ENCODE peak calls at places on chromosomes 1 and 21, in five cellular contexts. V, W, A, J and Y are unnamed samples.

GRCh38 chr1:168288311-168289052 is 7.8 kb downstream of the TBX19 start:
- DNase-seq in V (no peak), W (peak), A (peak), J (peak), Y (no peak)

GRCh38 chr1:218529691-218530310 is 184.7 kb downstream of the TGFB2 start:
- DNase-seq in V (no peak), W (peak), A (no peak), J (no peak), Y (no peak)

GRCh38 chr1:236204043-236204442 is 61.7 kb downstream of the GPR137B start:
- DNase-seq in V (no peak), W (no peak), A (peak), J (no peak), Y (no peak)

GRCh38 chr1:177586429-177586828 is 383.4 kb downstream of the SEC16B start:
- DNase-seq in V (no peak), W (peak), A (peak), J (peak), Y (peak)

GRCh38 chr1:85453640-85454194 is 11.2 kb downstream of the DDAH1 start:
- DNase-seq in V (no peak), W (no peak), A (no peak), J (no peak), Y (no peak)

GRCh38 chr1:26582836-26583460 is 53.4 kb downstream of the RPS6KA1 start:
- DNase-seq in V (no peak), W (peak), A (peak), J (peak), Y (no peak)

GRCh38 chr1:154145986-154146385 is 8.9 kb downstream of the NUP210L start:
- DNase-seq in V (no peak), W (no peak), A (no peak), J (no peak), Y (no peak)

GRCh38 chr1:159009704-159010361 is at the start of gene IFI16:
- DNase-seq in V (peak), W (peak), A (peak), J (peak), Y (peak)

GRCh38 chr21:35336534-35336933 is 287.4 kb upstream of the RUNX1 start:
- DNase-seq in V (no peak), W (no peak), A (no peak), J (no peak), Y (no peak)

GRCh38 chr1:230300322-230301301 is 125.5 kb downstream of the PGBD5 start:
- DNase-seq in V (no peak), W (no peak), A (no peak), J (no peak), Y (no peak)

GRCh38 chr1:87091425-87091824 is 177.0 kb downstream of the HS2ST1 start:
- DNase-seq in V (no peak), W (no peak), A (no peak), J (no peak), Y (no peak)

GRCh38 chr21:29721964-29722363 is 217.8 kb downstream of the GRIK1 start:
- DNase-seq in V (no peak), W (no peak), A (no peak), J (no peak), Y (no peak)

GRCh38 chr1:246591047-246591446 is 24.8 kb downstream of the CNST start:
- DNase-seq in V (no peak), W (no peak), A (no peak), J (no peak), Y (no peak)

GRCh38 chr1:217048104-217048707 is 325.0 kb upstream of the ESRRG start:
- DNase-seq in V (no peak), W (no peak), A (no peak), J (no peak), Y (no peak)

GRCh38 chr1:27979151-27979858 is 19.5 kb downstream of the XKR8 start:
- DNase-seq in V (peak), W (peak), A (peak), J (peak), Y (peak)

GRCh38 chr1:189775343-189775742 is 702.3 kb downstream of the BRINP3 start:
- DNase-seq in V (no peak), W (peak), A (peak), J (peak), Y (peak)

GRCh38 chr1:119143716-119144115 is 3.3 kb upstream of the WARS2 start:
- DNase-seq in V (no peak), W (no peak), A (no peak), J (no peak), Y (no peak)

GRCh38 chr1:107590087-107590486 is 374.9 kb downstream of the VAV3 start:
- DNase-seq in V (no peak), W (no peak), A (no peak), J (no peak), Y (no peak)

GRCh38 chr1:76059461-76059860 is 15.1 kb upstream of the ST6GALNAC3 start:
- DNase-seq in V (no peak), W (no peak), A (no peak), J (no peak), Y (no peak)

GRCh38 chr1:18632711-18633427 is 2.2 kb downstream of the PAX7 start:
- DNase-seq in V (no peak), W (no peak), A (no peak), J (no peak), Y (no peak)

GRCh38 chr1:48492392-48492791 is 20.4 kb upstream of the SPATA6 start:
- DNase-seq in V (no peak), W (no peak), A (no peak), J (no peak), Y (no peak)

GRCh38 chr1:156104065-156104810 is 10.3 kb upstream of the LMNA start:
- DNase-seq in V (peak), W (peak), A (peak), J (peak), Y (no peak)

GRCh38 chr1:202643397-202644218 is 66.6 kb downstream of the SYT2 start:
- DNase-seq in V (no peak), W (no peak), A (no peak), J (no peak), Y (no peak)

GRCh38 chr1:202642619-202643291 is 67.5 kb downstream of the SYT2 start:
- DNase-seq in V (no peak), W (no peak), A (no peak), J (no peak), Y (no peak)

GRCh38 chr1:202642212-202642611 is 68.0 kb downstream of the SYT2 start:
- DNase-seq in V (no peak), W (no peak), A (no peak), J (no peak), Y (no peak)

GRCh38 chr1:202645097-202645476 is 65.2 kb downstream of the SYT2 start:
- DNase-seq in V (no peak), W (no peak), A (no peak), J (no peak), Y (no peak)

GRCh38 chr1:202644219-202645096 is 65.8 kb downstream of the SYT2 start:
- DNase-seq in V (no peak), W (no peak), A (no peak), J (no peak), Y (no peak)
- H3K4me3 ChIP-seq in V (no peak), W (no peak), A (no peak), J (no peak), Y (no peak)

GRCh38 chr1:20983297-20983889 is 193.3 kb downstream of the EIF4G3 start:
- DNase-seq in V (no peak), W (no peak), A (no peak), J (no peak), Y (no peak)
- TF ChIP-seq CTCF in V (no peak), W (no peak), A (no peak), J (no peak), Y (no peak)

GRCh38 chr21:38388219-38388618 is 110.1 kb downstream of the ERG start:
- DNase-seq in V (no peak), W (peak), A (peak), J (peak), Y (no peak)

GRCh38 chr21:38384675-38385074 is 113.6 kb downstream of the ERG start:
- DNase-seq in V (no peak), W (no peak), A (no peak), J (no peak), Y (no peak)

GRCh38 chr21:38384246-38384576 is 114.1 kb downstream of the ERG start:
- DNase-seq in V (no peak), W (no peak), A (no peak), J (no peak), Y (no peak)

GRCh38 chr21:38388684-38389676 is 109.3 kb downstream of the ERG start:
- DNase-seq in V (no peak), W (peak), A (no peak), J (no peak), Y (no peak)

GRCh38 chr21:38386967-38387366 is 111.3 kb downstream of the ERG start:
- DNase-seq in V (no peak), W (peak), A (no peak), J (peak), Y (no peak)
- H3K4me3 ChIP-seq in V (no peak), W (no peak), A (no peak), J (no peak), Y (no peak)

GRCh38 chr1:54052934-54053744 is at the start of the genes TCEANC2 and TMEM59:
- DNase-seq in V (peak), W (peak), A (peak), J (peak), Y (peak)

GRCh38 chr1:54051936-54052469 is 1.0 kb downstream of the TMEM59 start:
- DNase-seq in V (peak), W (no peak), A (peak), J (peak), Y (peak)

GRCh38 chr1:54052470-54052933 is 502 bp downstream of the TMEM59 start:
- DNase-seq in V (peak), W (peak), A (peak), J (peak), Y (no peak)

GRCh38 chr1:54054438-54054749 is 986 bp downstream of the TCEANC2 start:
- DNase-seq in V (no peak), W (no peak), A (no peak), J (no peak), Y (no peak)

DNA sequence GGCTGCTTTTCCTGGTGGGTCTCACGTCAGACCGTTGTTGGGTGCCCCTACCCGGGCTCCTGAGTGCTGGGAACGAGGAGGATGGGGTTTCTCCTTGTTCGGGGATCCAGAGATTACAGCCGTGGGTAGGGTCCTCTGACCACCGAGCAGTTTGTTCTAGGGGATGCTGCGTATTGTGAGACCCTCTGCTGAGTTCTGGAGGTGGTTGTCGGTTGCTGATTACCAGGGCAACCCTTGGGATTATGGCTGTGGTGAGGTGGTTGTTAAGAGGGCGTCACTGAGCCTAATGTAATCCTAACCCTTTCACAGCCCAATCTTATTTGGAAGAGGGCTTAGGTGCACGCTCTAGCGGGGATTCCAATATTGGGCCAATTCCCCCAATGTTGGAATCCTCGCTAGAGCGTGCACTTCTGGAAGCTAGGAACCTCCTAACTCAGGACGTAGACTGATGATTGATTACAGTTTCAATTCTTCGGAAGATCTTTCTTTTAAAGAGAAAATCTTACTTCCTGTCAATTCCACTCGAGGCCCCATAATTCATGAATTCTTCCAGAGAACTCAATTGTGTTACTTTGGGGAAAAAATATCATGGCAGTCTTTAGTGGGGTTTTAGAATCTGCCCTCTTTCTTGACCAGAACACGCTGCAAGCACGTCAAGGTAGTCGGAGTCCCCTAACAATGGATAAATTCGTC is 483 bp downstream of the TCEANC2 start:
- DNase-seq in V (no peak), W (no peak), A (peak), J (peak), Y (no peak)
- TF ChIP-seq CTCF in V (no peak), W (no peak), A (no peak), J (no peak), Y (no peak)

GRCh38 chr1:14924012-14924452 is 229.5 kb upstream of the TMEM51 start:
- DNase-seq in V (no peak), W (no peak), A (peak), J (peak), Y (peak)

GRCh38 chr1:14926818-14927555 is 226.6 kb upstream of the TMEM51 start:
- DNase-seq in V (no peak), W (no peak), A (no peak), J (no peak), Y (no peak)

GRCh38 chr1:14926214-14926613 is 227.3 kb upstream of the TMEM51 start:
- DNase-seq in V (no peak), W (peak), A (no peak), J (peak), Y (no peak)

GRCh38 chr1:14924455-14925325 is 228.9 kb upstream of the TMEM51 start:
- DNase-seq in V (no peak), W (peak), A (peak), J (peak), Y (no peak)

DNA sequence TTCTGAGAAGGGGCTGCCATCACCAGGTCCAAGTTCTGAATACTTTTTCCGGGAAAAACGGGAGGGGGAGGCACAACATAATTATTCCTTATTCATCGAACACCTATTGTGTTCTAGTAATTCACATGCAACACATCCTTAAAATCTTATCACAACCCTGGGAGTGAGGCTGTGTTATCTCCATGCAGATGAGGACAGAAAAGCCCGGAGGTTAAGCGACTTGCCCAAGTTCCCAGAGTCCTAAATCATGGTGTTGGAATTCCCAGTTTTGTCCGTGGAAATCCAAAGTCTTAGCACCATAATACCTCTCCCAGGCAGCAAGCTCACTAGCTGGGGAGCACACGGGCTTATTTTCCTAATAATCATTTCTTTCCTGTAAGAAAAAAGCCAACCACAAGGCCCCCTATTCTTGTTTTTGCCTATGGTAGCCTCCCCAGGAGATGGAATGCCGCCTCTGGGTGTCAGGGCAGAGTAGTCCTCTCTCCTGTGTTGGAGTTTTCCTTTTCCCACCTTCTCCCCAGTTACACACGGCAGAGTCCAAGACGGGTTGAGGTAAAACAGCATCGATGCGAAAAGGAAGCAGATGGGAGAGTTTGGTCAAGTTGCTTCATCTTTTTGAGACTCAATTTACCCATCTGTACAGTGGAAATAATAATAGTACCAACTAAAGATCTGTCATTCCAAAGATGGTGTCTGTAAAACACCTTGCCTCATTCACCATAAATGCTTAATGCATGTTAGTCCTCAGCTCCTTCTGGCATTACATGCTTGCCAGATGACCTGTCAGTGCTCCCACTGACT is 228.0 kb upstream of the TMEM51 start:
- DNase-seq in V (no peak), W (no peak), A (no peak), J (no peak), Y (no peak)
- H3K4me3 ChIP-seq in V (peak), W (peak), A (peak), J (peak), Y (peak)

GRCh38 chr1:185467125-185467524 is 150.1 kb upstream of the IVNS1ABP start:
- DNase-seq in V (no peak), W (no peak), A (no peak), J (no peak), Y (no peak)
- TF ChIP-seq CTCF in V (no peak), W (no peak), A (no peak), J (no peak), Y (no peak)

DNA sequence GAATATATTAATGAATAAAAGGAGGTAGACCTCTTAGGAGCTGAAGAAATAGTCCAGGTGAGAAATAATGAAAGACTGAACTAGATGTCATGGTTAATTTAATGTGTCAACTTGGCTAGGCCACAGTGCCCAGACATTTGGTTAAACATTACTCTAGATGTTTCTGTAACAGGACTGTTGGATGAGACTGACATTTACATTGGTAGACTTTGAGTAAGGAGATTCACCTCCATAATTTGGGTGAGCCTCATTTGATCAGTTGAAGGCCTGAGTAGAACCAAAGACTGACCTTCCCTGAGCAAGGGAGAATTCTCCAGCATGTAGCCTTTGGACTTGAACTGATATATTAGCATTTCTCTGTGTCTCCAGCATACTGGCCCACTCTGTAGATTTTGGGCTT is 49.2 kb upstream of the TACSTD2 start:
- DNase-seq in V (no peak), W (no peak), A (no peak), J (no peak), Y (no peak)
- H3K4me3 ChIP-seq in V (no peak), W (no peak), A (no peak), J (no peak), Y (no peak)

DNA sequence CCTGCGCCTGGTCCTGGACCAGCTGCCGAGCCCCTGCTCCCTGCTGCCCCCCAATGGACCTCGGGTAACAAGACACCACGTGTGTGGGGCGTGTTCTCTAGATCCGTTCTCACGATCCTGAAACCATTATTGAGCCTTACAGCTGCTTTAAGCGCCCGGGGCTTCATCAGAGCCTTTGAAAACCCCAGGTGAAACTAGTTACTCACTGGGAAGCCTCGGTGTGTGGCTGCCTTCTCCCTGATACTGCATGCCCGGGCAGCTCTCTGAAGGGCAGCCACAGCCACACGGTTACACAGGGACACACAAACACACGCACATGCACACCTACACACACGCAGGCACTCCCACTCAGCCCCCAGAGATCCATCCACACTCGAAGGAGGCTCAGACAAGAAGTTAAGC is 5.3 kb downstream of the HES2 start:
- DNase-seq in V (no peak), W (no peak), A (peak), J (peak), Y (no peak)
- TF ChIP-seq CTCF in V (no peak), W (peak), A (peak), J (peak), Y (peak)